ENCODE peak calls at places on chromosomes 1 and 21, in six cellular contexts. I is heart left ventricle, U is fibroblast of lung, C is GM12864, K is aorta, O is cardiac fibroblast. R is an unnamed sample.

GRCh38 chr21:30839304-30839703 is 9.7 kb upstream of the KRTAP7-1 start:
- DNase-seq in C (no peak), O (peak; percentile 28), U (no peak), K (no peak), I (no peak), R (no peak)

GRCh38 chr1:48823161-48823560 is 46.5 kb upstream of the BEND5 start:
- DNase-seq in U (no peak), C (no peak), K (no peak), O (no peak), I (peak; percentile 20), R (no peak)

GRCh38 chr1:109567823-109568222 is 19.4 kb downstream of the GNAI3 start:
- DNase-seq in C (no peak), U (no peak), K (no peak), I (no peak), O (no peak), R (no peak)

GRCh38 chr1:224492632-224493031 is 58.0 kb upstream of the WDR26 start:
- DNase-seq in I (no peak), O (no peak), U (no peak), C (no peak), K (no peak), R (no peak)

GRCh38 chr1:145692785-145693443 is 14.3 kb downstream of the PDZK1 start:
- DNase-seq in K (no peak), C (no peak), O (no peak), I (no peak), U (no peak), R (no peak)

GRCh38 chr1:106768501-106768900 is 288.0 kb upstream of the PRMT6 start:
- DNase-seq in I (no peak), C (no peak), K (no peak), O (peak; percentile 40), U (peak; percentile 48), R (peak; percentile 2)

GRCh38 chr1:234197839-234198238 is 175.4 kb upstream of the COA6 start:
- DNase-seq in O (no peak), K (no peak), U (no peak), C (no peak), I (no peak), R (no peak)

GRCh38 chr1:154556422-154556821 is 2.0 kb downstream of the UBE2Q1 start:
- DNase-seq in U (no peak), O (peak; percentile 22), K (peak; percentile 55), C (no peak), I (peak; percentile 40), R (no peak)

GRCh38 chr1:212149566-212149965 is 114.0 kb downstream of the DTL start:
- DNase-seq in U (no peak), O (no peak), K (no peak), I (no peak), C (no peak), R (no peak)

GRCh38 chr1:114330451-114330983 is 176.8 kb upstream of the SYT6 start:
- DNase-seq in U (no peak), I (no peak), C (no peak), O (no peak), K (no peak), R (no peak)

GRCh38 chr1:3476666-3477065 is 22.2 kb downstream of the ARHGEF16 start:
- DNase-seq in C (no peak), U (no peak), K (no peak), O (no peak), I (no peak), R (no peak)

GRCh38 chr1:41767534-41767933 is 151.2 kb downstream of the HIVEP3 start:
- DNase-seq in I (no peak), C (no peak), K (no peak), O (no peak), U (no peak), R (no peak)

GRCh38 chr21:23890652-23891051 is 1716.6 kb downstream of the MRPL39 start:
- DNase-seq in U (no peak), C (no peak), I (no peak), K (no peak), O (no peak), R (no peak)

GRCh38 chr1:162056043-162056442 is 13.4 kb upstream of the NOS1AP start:
- DNase-seq in U (peak; percentile 75), C (no peak), K (peak; percentile 59), I (peak; percentile 61), O (peak; percentile 80), R (peak; percentile 67)

GRCh38 chr1:181936768-181937581 is 124.5 kb downstream of the ZNF648 start:
- DNase-seq in C (peak; percentile 70), I (no peak), K (no peak), U (no peak), O (no peak), R (no peak)

GRCh38 chr1:223714849-223715709 is 2.7 kb downstream of the CAPN2 start:
- DNase-seq in C (no peak), I (no peak), K (no peak), U (peak; percentile 91), O (peak; percentile 84), R (peak; percentile 83)

GRCh38 chr1:222975472-222976122 is 160.8 kb downstream of the DISP1 start:
- DNase-seq in I (no peak), O (peak; percentile 42), C (no peak), U (peak; percentile 60), K (no peak), R (no peak)

GRCh38 chr21:15408089-15408488 is 321.7 kb upstream of the USP25 start:
- DNase-seq in I (no peak), C (peak; percentile 12), K (no peak), O (no peak), U (no peak), R (no peak)

DNA sequence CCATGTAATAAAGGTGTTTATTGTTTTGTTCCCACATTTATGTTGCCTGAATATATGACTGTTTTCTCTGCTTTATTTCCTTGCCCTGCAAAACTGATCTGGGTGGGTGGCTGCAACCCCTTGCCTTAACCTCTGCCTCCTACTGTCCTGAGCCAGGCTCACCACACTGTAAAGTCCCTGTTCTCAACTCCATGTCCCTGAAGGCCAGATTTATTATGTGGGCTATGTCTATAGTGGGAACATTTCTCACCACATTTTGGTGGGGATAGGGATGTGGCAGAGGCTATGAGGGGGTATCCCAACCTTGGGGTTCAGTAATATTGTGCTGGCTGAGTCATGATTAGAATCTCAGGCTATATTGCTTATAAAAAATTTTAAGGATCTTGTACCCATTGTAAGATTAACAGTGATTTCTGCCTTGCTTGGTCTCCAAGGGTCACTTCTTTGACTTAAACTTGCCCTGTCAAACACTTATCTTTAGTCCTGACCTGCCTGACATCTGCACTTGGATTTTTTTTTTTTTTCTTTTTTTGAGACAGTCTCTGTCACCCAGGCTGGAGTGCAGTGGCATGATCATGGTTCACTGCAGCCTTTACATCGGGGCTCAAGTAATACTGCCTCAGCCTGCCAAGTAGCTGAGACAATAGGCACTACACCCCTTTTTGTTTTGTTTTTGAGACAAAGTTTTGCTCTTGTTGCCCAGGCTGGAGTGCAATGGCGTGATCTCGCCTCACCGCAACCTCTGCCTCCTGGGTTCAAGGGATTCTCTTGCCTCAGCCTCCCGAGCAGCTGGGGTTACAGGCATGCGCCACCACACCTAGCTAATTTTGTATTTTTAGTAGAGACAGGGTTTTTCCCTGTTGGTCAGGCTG is 3.6 kb downstream of the RPS8 start:
- DNase-seq in O (no peak), K (no peak), I (no peak), U (no peak), C (no peak), R (no peak)
- H3K4me3 ChIP-seq in O (no peak overlapping the region), K (no peak overlapping the region), I (no peak overlapping the region), U (no peak overlapping the region), C (no peak overlapping the region), R (no peak overlapping the region)

GRCh38 chr1:178539291-178539690 is 26.4 kb downstream of the TEX35 start:
- DNase-seq in I (no peak), U (no peak), O (no peak), C (no peak), K (no peak), R (no peak)

GRCh38 chr1:178536329-178536728 is 23.4 kb downstream of the TEX35 start:
- DNase-seq in U (no peak), I (no peak), C (no peak), K (no peak), O (no peak), R (no peak)

GRCh38 chr1:178538192-178538916 is 25.4 kb downstream of the TEX35 start:
- DNase-seq in C (no peak), O (peak; percentile 77), I (no peak), U (peak; percentile 40), K (no peak), R (peak; percentile 83)

GRCh38 chr1:178537445-178538090 is 24.7 kb downstream of the TEX35 start:
- DNase-seq in U (no peak), I (no peak), O (no peak), K (no peak), C (no peak), R (no peak)

GRCh38 chr1:178536844-178537371 is 24.0 kb downstream of the TEX35 start:
- DNase-seq in U (peak; percentile 98), I (peak; percentile 71), O (peak; percentile 96), C (no peak), K (peak; percentile 59), R (peak; percentile 97)
- H3K4me3 ChIP-seq in U (peak overlapping the region; percentile 10), I (no peak overlapping the region), O (no peak overlapping the region), C (no peak overlapping the region), K (no peak overlapping the region), R (no peak overlapping the region)

GRCh38 chr1:8497196-8497878 is 179.4 kb downstream of the SLC45A1 start:
- DNase-seq in K (no peak), U (peak; percentile 88), O (peak; percentile 86), C (no peak), I (no peak), R (no peak)
- H3K4me3 ChIP-seq in K (no peak overlapping the region), U (no peak overlapping the region), O (no peak overlapping the region), C (no peak overlapping the region), I (no peak overlapping the region), R (no peak overlapping the region)

DNA sequence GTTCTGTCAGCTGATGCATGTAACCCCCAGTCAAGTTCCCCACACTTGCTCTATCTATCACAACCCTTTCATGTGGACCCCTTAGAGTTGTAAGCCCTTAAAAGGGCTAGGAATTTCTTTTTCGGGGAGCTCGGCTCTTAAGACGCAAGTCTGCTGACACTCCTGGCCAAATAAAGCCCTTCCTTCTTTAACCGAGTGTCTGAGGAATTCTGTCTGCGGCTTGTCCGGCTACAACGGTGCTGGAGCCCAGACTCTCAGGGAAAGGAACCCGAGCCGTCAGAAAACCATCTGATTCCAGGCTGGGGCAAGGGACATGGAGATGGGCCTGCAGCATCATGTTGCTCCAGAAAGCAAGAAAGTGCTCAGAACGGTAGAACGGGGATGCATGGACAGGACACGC is 12.2 kb downstream of the ITGB2 start:
- DNase-seq in O (peak; percentile 16), C (no peak), U (no peak), K (no peak), I (no peak), R (no peak)
- H3K4me3 ChIP-seq in O (no peak overlapping the region), C (no peak overlapping the region), U (no peak overlapping the region), K (no peak overlapping the region), I (no peak overlapping the region), R (no peak overlapping the region)

R was measured in astrocyte of the spinal cord.